ENCODE peak calls at places on chromosomes 12 and 14, in seven cellular contexts. I is thoracic aorta, E is stomach, Z is pancreas, S is lung, P is astrocyte, Q is PC-3. F is an unnamed sample.

GRCh38 chr14:35349966-35350365 is 54.6 kb downstream of the NFKBIA start:
- DNase-seq in Q (no peak), S (no peak), P (no peak), E (no peak), I (no peak), Z (no peak), F (no peak)

GRCh38 chr14:22658951-22659350 is 14.8 kb upstream of the OR6J1 start:
- DNase-seq in P (no peak), Q (no peak), E (no peak), I (no peak), Z (no peak), S (no peak), F (no peak)

GRCh38 chr12:96749978-96750377 is 157.1 kb upstream of the NEDD1 start:
- DNase-seq in I (no peak), Z (no peak), Q (no peak), S (no peak), E (no peak), P (no peak), F (no peak)

GRCh38 chr14:104872469-104873341 is 7.6 kb downstream of the CEP170B start:
- DNase-seq in Z (peak; percentile 38), S (no peak), Q (no peak), E (peak; percentile 65), P (peak; percentile 44), I (no peak), F (no peak)

GRCh38 chr14:49863483-49864262 is 11.1 kb upstream of the NEMF start:
- DNase-seq in Q (no peak), S (no peak), P (no peak), I (no peak), Z (no peak), E (no peak), F (no peak)

GRCh38 chr14:93132472-93133065 is 16.8 kb upstream of the ITPK1 start:
- DNase-seq in Z (peak; percentile 45), E (peak; percentile 63), I (no peak), Q (peak; percentile 43), P (peak; percentile 7), S (no peak), F (no peak)

GRCh38 chr14:39322807-39323206 is 89.1 kb downstream of the MIA2 start:
- DNase-seq in Z (no peak), P (peak; percentile 34), Q (no peak), S (no peak), E (no peak), I (no peak), F (no peak)

GRCh38 chr12:60205500-60205899 is 609.7 kb downstream of the SLC16A7 start:
- DNase-seq in E (no peak), I (no peak), S (no peak), Z (peak; percentile 7), P (peak; percentile 57), Q (peak; percentile 69), F (no peak)

GRCh38 chr14:49955013-49955412 is 62.1 kb downstream of the ARF6 start:
- DNase-seq in Z (no peak), I (no peak), P (no peak), E (no peak), S (no peak), Q (no peak), F (no peak)

GRCh38 chr12:102883204-102883799 is 33.7 kb downstream of the PAH start:
- DNase-seq in S (peak; percentile 49), Q (peak; percentile 72), I (no peak), P (no peak), E (peak; percentile 60), Z (peak; percentile 71), F (peak; percentile 24)

DNA sequence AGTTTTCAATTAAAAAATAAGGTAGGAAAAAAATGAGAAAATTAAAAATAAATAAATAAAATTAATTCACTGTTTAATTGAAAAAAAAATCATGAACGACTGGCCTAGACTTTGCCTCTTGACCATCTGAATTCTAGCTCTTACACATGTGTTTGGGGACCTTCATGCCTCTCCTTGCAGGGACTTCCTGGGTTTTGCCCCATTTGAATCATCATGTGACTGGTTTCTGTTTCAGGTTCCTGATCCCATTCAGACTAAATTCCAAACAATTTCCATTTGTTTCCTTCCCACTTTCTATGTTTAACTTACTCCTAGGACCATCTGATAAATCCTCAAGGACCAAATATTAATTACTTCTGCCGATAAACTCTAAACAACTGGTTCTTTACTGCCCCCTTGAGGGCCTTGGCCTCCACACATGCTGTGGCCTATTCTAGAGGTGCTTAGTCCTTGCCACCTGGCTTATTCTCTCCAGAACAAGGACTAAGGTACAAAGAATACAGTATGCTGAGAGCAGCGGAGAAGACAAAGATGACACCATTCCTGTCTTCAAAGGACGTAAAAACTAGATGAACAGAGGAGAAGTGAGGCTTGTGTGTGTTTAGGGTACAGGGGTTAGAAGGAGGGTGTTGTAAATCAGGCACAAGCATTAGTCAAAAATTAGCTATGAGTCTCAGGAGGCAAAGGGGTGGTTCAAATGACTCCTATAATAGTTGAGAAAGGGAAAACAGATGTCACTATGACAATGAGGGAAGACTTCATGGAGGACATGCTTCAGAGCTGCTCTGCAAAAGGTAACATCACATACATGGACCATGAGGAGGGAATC is 125.8 kb upstream of the AVPR1A start:
- DNase-seq in S (no peak), I (no peak), Z (peak; percentile 50), P (no peak), Q (peak; percentile 77), E (peak; percentile 61), F (no peak)
- TF ChIP-seq CTCF in S (peak; percentile 7), I (no peak), Z (peak; percentile 56), P (peak; percentile 70), Q (peak; percentile 94), E (peak; percentile 35), F (no peak)

DNA sequence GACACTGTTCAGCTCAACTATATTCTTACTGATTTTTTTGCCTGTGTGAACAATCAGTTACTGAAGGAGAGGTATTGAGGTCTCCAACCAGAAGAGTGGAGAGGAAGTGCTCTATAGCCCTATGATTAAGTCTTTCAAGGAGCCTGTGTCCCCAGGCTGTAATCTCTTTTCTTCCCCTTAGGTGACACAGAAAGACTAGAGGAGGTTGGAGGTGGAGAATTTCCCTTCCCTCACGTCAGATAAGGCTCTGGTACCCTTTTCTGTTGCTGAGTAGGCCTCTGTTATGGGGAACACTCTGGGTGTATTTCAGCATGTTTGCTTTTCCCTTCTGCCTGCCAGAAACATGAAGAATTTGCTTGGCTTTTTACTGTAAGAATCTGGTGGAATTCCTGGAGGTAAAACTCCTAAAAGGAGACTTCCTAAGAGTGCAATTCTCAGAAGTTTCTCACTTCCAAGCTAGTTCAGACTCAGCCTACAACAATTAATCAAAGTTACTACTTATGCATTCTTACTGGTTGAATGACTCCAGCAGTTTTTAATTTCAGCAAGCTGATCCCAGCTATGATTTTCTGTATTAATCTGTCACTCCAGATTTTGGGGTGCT is 58.3 kb downstream of the SIX1 start:
- DNase-seq in S (no peak), P (peak; percentile 64), Z (no peak), I (no peak), E (no peak), Q (no peak), F (no peak)
- H3K27ac ChIP-seq in S (no peak overlapping the region), P (no peak overlapping the region), Z (no peak overlapping the region), I (no peak overlapping the region), E (no peak overlapping the region), Q (no peak overlapping the region), F (no peak overlapping the region)

GRCh38 chr12:14950421-14950820 is 11.0 kb downstream of the ARHGDIB start:
- DNase-seq in Z (no peak), S (no peak), E (no peak), I (no peak), Q (no peak), P (peak; percentile 6), F (no peak)
- H3K4me1 ChIP-seq in Z (peaks cover 9% of the 10 kb centered on the region), S (peaks cover 12% of the 10 kb centered on the region), E (peaks cover 21% of the 10 kb centered on the region), I (peaks cover 34% of the 10 kb centered on the region), Q (peaks cover 67% of the 10 kb centered on the region), P (peaks cover 34% of the 10 kb centered on the region), F (no peaks in the 10 kb centered on the region)

GRCh38 chr12:644818-645552 is 18.3 kb downstream of the NINJ2 start:
- DNase-seq in E (no peak), S (no peak), Z (no peak), Q (no peak), I (no peak), P (peak; percentile 56), F (no peak)

GRCh38 chr12:644293-644639 is 19.0 kb downstream of the NINJ2 start:
- DNase-seq in P (no peak), Z (no peak), E (no peak), Q (no peak), I (no peak), S (no peak), F (no peak)

GRCh38 chr12:643478-644292 is 19.6 kb downstream of the NINJ2 start:
- DNase-seq in I (no peak), S (no peak), E (peak; percentile 32), Z (no peak), P (no peak), Q (no peak), F (no peak)

GRCh38 chr12:645563-646071 is 17.6 kb downstream of the NINJ2 start:
- DNase-seq in P (peak; percentile 50), Q (peak; percentile 46), S (no peak), I (no peak), E (peak; percentile 38), Z (no peak), F (no peak)

DNA sequence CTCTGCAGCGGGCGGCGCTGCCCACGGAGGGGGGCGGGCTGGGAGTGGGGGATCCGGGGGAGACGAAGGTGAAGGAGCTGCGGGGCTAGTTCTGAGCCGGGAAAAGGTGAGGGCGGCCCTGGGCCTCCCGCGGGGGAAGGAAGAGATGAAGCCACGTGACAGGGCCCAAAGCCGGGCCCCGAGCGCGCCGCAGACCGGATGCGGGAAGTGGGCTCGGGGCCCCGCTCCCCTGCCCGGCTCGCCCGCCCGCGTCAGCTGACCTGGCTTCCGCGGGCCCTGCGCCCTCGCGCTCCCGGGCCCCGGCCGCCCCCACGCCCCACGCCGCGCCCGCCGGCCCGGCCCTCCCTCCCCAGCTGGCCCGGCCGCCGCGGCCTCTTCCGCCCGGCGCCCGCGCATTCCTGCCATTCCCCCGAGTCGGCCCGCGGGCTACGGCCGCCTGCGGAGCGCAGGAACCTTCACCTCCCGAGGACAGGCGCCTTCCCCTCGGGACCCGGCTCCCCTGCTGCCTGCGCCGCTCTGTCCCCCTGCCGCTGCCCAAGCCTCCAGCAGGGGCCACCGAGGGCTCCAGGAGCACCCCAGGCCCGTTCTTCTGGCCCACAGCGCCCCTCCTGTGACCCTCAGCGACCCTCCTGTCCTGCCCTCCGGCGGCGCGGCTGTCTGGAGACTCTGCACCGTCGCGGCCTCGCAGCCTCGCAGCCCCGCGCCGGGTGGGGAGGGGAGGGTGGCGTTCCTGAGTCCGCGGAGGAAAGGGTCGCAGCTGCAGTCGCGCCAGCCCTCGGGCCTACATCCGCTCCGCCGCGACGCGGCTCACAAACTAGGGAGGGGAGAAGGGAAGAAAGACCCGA is 20.4 kb downstream of the NINJ2 start:
- DNase-seq in Q (no peak), E (peak; percentile 78), I (no peak), Z (peak; percentile 83), S (peak; percentile 80), P (peak; percentile 42), F (peak; percentile 41)
- TF ChIP-seq CTCF in Q (no peak), E (peak; percentile 3), I (peak; percentile 34), Z (peak; percentile 15), S (no peak), P (no peak), F (no peak)

GRCh38 chr12:120497524-120498150 is 1.7 kb downstream of the DYNLL1 start:
- DNase-seq in Z (no peak), S (no peak), E (no peak), Q (no peak), P (peak; percentile 22), I (no peak), F (no peak)
- H3K27ac ChIP-seq in Z (no peak overlapping the region), S (no peak overlapping the region), E (no peak overlapping the region), Q (no peak overlapping the region), P (no peak overlapping the region), I (peak overlapping the region; percentile 74), F (peak overlapping the region; percentile 64)